ENCODE peak calls at places on chromosomes 12 and 14, in four cellular contexts. T, Q, P and C are unnamed samples.

GRCh38 chr12:45296046-45296586 is 80.2 kb downstream of the ANO6 start:
- DNase-seq in T (no peak), Q (no peak), P (no peak), C (no peak)

GRCh38 chr12:48631071-48631470 is 51.0 kb downstream of the KANSL2 start:
- DNase-seq in T (no peak), Q (no peak), P (no peak), C (no peak)

GRCh38 chr12:58509116-58509885 is 411.0 kb downstream of the LRIG3 start:
- DNase-seq in T (no peak), Q (no peak), P (peak; percentile 45), C (no peak)

GRCh38 chr12:123150804-123151678 is at the start of gene PITPNM2:
- DNase-seq in T (peak; percentile 62), Q (peak; percentile 94), P (peak; percentile 73), C (peak; percentile 79)

GRCh38 chr12:58206876-58207275 is 265.5 kb downstream of the ATP23 start:
- DNase-seq in T (no peak), Q (no peak), P (no peak), C (no peak)

GRCh38 chr12:13000616-13000934 is 510 bp upstream of the HEBP1 start:
- DNase-seq in T (no peak), Q (peak; percentile 49), P (no peak), C (peak; percentile 37)

GRCh38 chr12:91948504-91948903 is 197.1 kb downstream of the BTG1 start:
- DNase-seq in T (no peak), Q (no peak), P (no peak), C (no peak)

GRCh38 chr12:100793182-100793581 is 1.4 kb upstream of the ANO4 start:
- DNase-seq in T (no peak), Q (peak; percentile 35), P (peak; percentile 15), C (peak; percentile 46)

GRCh38 chr12:52307836-52308806 is 13.1 kb downstream of the KRT83 start:
- DNase-seq in T (peak; percentile 71), Q (peak; percentile 87), P (peak; percentile 29), C (peak; percentile 71)

GRCh38 chr14:99946652-99947489 is 118.4 kb upstream of the EVL start:
- DNase-seq in T (peak; percentile 66), Q (peak; percentile 77), P (peak; percentile 14), C (peak; percentile 62)

GRCh38 chr14:38042356-38042755 is 165.3 kb upstream of the SSTR1 start:
- DNase-seq in T (no peak), Q (peak; percentile 80), P (peak; percentile 27), C (peak; percentile 80)

GRCh38 chr12:29537292-29537691 is 39.8 kb upstream of the OVCH1 start:
- DNase-seq in T (no peak), Q (no peak), P (no peak), C (peak; percentile 9)

GRCh38 chr12:57063991-57064725 is 14.2 kb upstream of the MYO1A start:
- DNase-seq in T (no peak), Q (no peak), P (no peak), C (no peak)